ENCODE peak calls at places on chromosomes 4 and X, in five cellular contexts. Y, P, J, O and X are unnamed samples.

GRCh38 chrX:142251202-142251601 is 46.1 kb upstream of the MAGEC2 start:
- DNase-seq in J (no peak), O (no peak), P (no peak), Y (no peak), X (no peak)

GRCh38 chr4:78720994-78721677 is 55.0 kb upstream of the BMP2K start:
- DNase-seq in J (no peak), Y (no peak), P (peak), O (no peak), X (no peak)

GRCh38 chr4:137393043-137393442 is 139.3 kb downstream of the PCDH18 start:
- DNase-seq in P (no peak), J (peak), Y (peak), O (no peak), X (no peak)

GRCh38 chr4:69984030-69984443 is 11.7 kb upstream of the STATH start:
- DNase-seq in P (no peak), J (peak), O (peak), Y (peak), X (no peak)

GRCh38 chrX:103817502-103817901 is 14.6 kb downstream of the RAB9B start:
- DNase-seq in J (peak), P (peak), Y (peak), O (peak), X (peak)

GRCh38 chrX:70439016-70439415 is 5.6 kb upstream of the DLG3 start:
- DNase-seq in P (no peak), O (peak), Y (no peak), J (peak), X (peak)

GRCh38 chrX:72079607-72080006 is 52.1 kb downstream of the RTL5 start:
- DNase-seq in O (peak), Y (no peak), J (no peak), P (no peak), X (no peak)

GRCh38 chrX:109347618-109348017 is 134.3 kb downstream of the GUCY2F start:
- DNase-seq in O (peak), Y (no peak), J (peak), P (no peak), X (peak)

GRCh38 chr4:116027311-116027710 is 913.9 kb upstream of the NDST4 start:
- DNase-seq in Y (no peak), J (no peak), O (no peak), P (no peak), X (no peak)

GRCh38 chr4:7460591-7460990 is 25.9 kb upstream of the PSAPL1 start:
- DNase-seq in J (no peak), O (no peak), P (no peak), Y (peak), X (no peak)

GRCh38 chr4:66565796-66566195 is 895.5 kb upstream of the EPHA5 start:
- DNase-seq in J (peak), P (no peak), Y (no peak), O (no peak), X (no peak)

GRCh38 chrX:480861-481417 is 94.2 kb upstream of the PPP2R3B start:
- DNase-seq in Y (no peak), O (no peak), P (no peak), J (no peak), X (no peak)

GRCh38 chr4:35106091-35106734 is 1138.1 kb downstream of the ARAP2 start:
- DNase-seq in O (no peak), J (no peak), P (no peak), Y (no peak), X (no peak)